ENCODE peak calls at places on chromosomes 6 and 20, in four cellular contexts. C, I, L and W are unnamed samples.

GRCh38 chr20:1242530-1242929 is 16.7 kb downstream of the RAD21L1 start:
- DNase-seq in C (no peak), I (no peak), L (no peak), W (no peak)

GRCh38 chr20:37395921-37396519 is 50.1 kb downstream of the SRC start:
- DNase-seq in L (no peak), I (no peak), C (no peak), W (no peak)

GRCh38 chr6:88910922-88911778 is 52.3 kb downstream of the RNGTT start:
- DNase-seq in I (no peak), C (no peak), L (no peak), W (no peak)

GRCh38 chr6:44064089-44064947 is 62.9 kb downstream of the MRPL14 start:
- DNase-seq in L (peak; percentile 98), C (no peak), I (no peak), W (no peak)

GRCh38 chr20:37042986-37043972 is 52.5 kb downstream of the RBL1 start:
- DNase-seq in C (no peak), L (no peak), I (peak; percentile 25), W (peak; percentile 5)

GRCh38 chr6:46005254-46005653 is 10.4 kb downstream of the CLIC5 start:
- DNase-seq in L (no peak), I (no peak), C (no peak), W (no peak)

GRCh38 chr6:11196511-11197174 is 35.8 kb downstream of the NEDD9 start:
- DNase-seq in L (no peak), C (no peak), I (no peak), W (no peak)

GRCh38 chr6:80543598-80544181 is 437.2 kb downstream of the BCKDHB start:
- DNase-seq in C (no peak), I (no peak), L (no peak), W (no peak)

GRCh38 chr20:34042286-34042685 is 48.6 kb downstream of the RALY start:
- DNase-seq in C (no peak), L (no peak), I (peak; percentile 10), W (no peak)

GRCh38 chr6:137451926-137452325 is 42.3 kb downstream of the OLIG3 start:
- DNase-seq in L (no peak), I (no peak), C (no peak), W (no peak)

GRCh38 chr20:3716195-3716834 is 3.9 kb upstream of the SIGLEC1 start:
- DNase-seq in I (no peak), C (peak; percentile 7), L (no peak), W (peak; percentile 17)

GRCh38 chr6:108524528-108525218 is 36.0 kb upstream of the FOXO3 start:
- DNase-seq in I (no peak), L (no peak), C (no peak), W (no peak)

GRCh38 chr20:3744806-3745685 is 12.6 kb downstream of the HSPA12B start:
- DNase-seq in I (peak; percentile 49), C (peak; percentile 76), L (peak; percentile 89), W (peak; percentile 54)

GRCh38 chr6:13272131-13273046 is 55.9 kb downstream of the TBC1D7 start:
- DNase-seq in L (peak; percentile 96), C (no peak), I (no peak), W (no peak)

GRCh38 chr20:57482148-57482547 is 42.8 kb downstream of the CTCFL start:
- DNase-seq in I (no peak), C (no peak), L (no peak), W (no peak)

GRCh38 chr20:31578448-31579138 is 26.5 kb upstream of the ID1 start:
- DNase-seq in C (no peak), L (no peak), I (no peak), W (no peak)

GRCh38 chr6:131430531-131430930 is 142.5 kb upstream of the ARG1 start:
- DNase-seq in I (no peak), C (no peak), L (no peak), W (no peak)

GRCh38 chr6:88532241-88532860 is 366.2 kb upstream of the CNR1 start:
- DNase-seq in C (no peak), I (no peak), L (no peak), W (no peak)

GRCh38 chr6:119243657-119244056 is 105.9 kb downstream of the MAN1A1 start:
- DNase-seq in I (no peak), C (no peak), L (no peak), W (no peak)

GRCh38 chr6:5078121-5078695 is 6.9 kb upstream of the PPP1R3G start:
- DNase-seq in L (no peak), C (no peak), I (no peak), W (no peak)

GRCh38 chr6:137493218-137494038 is 766 bp downstream of the OLIG3 start:
- DNase-seq in I (no peak), L (no peak), C (no peak), W (peak; percentile 24)

GRCh38 chr20:47258745-47259695 is 97.5 kb downstream of the ZMYND8 start:
- DNase-seq in C (no peak), I (no peak), L (no peak), W (no peak)